ENCODE peak calls at places on chromosomes 13 and 19, in four cellular contexts. N is AG09319, Y is substantia nigra, K is left ventricle myocardium inferior. H is an unnamed sample.

GRCh38 chr13:41356788-41357187 is 45.7 kb downstream of the NAA16 start:
- DNase-seq in N (no peak), Y (no peak), K (no peak), H (no peak)

GRCh38 chr19:13574933-13575332 is 68.7 kb upstream of the CACNA1A start:
- DNase-seq in N (no peak), Y (no peak), K (no peak), H (no peak)

GRCh38 chr19:11446652-11447301 is 11.3 kb downstream of the PRKCSH start:
- DNase-seq in N (no peak), Y (peak; percentile 74), K (peak; percentile 56), H (peak; percentile 42)

GRCh38 chr19:44824758-44825157 is 15.9 kb downstream of the BCAM start:
- DNase-seq in N (no peak), Y (no peak), K (no peak), H (no peak)

GRCh38 chr19:30479231-30479630 is 107.0 kb downstream of the ZNF536 start:
- DNase-seq in N (peak; percentile 20), Y (no peak), K (no peak), H (no peak)

GRCh38 chr19:15836345-15836594 is 20.8 kb upstream of the OR10H1 start:
- DNase-seq in N (no peak), Y (no peak), K (no peak), H (no peak)

GRCh38 chr19:39671739-39672363 is 16.1 kb downstream of the LGALS16 start:
- DNase-seq in N (peak; percentile 3), Y (no peak), K (no peak), H (no peak)

GRCh38 chr19:50735869-50736268 is 12.7 kb downstream of the CLEC11A start:
- DNase-seq in N (no peak), Y (no peak), K (no peak), H (no peak)

GRCh38 chr19:42271861-42272534 is 2.9 kb downstream of the CIC start:
- DNase-seq in N (no peak), Y (no peak), K (no peak), H (no peak)